ENCODE peak calls at places on chromosomes 16 and 17, in four cellular contexts. L is GM06990, P is left lung, B is cardiac muscle cell. J is an unnamed sample.

GRCh38 chr17:80254396-80255241 is 6.0 kb upstream of the RNF213 start:
- DNase-seq in P (peak), B (no peak), L (peak), J (peak)

GRCh38 chr17:72383053-72383847 is 262.4 kb downstream of the SOX9 start:
- DNase-seq in L (no peak), P (no peak), B (peak), J (no peak)

GRCh38 chr16:60107467-60107866 is 1373.4 kb upstream of the GOT2 start:
- DNase-seq in B (no peak), P (no peak), L (no peak), J (no peak)

GRCh38 chr16:30351586-30352419 is 3.3 kb downstream of the CD2BP2 start:
- DNase-seq in P (peak), B (no peak), L (no peak), J (no peak)

GRCh38 chr17:42277342-42277712 is 1.1 kb upstream of the STAT5B start:
- DNase-seq in B (no peak), L (no peak), P (no peak), J (peak)

GRCh38 chr17:79851461-79851817 is 12.2 kb upstream of the CBX4 start:
- DNase-seq in B (no peak), L (no peak), P (peak), J (no peak)

GRCh38 chr16:57617604-57618111 is 10.8 kb upstream of the ADGRG1 start:
- DNase-seq in L (no peak), B (no peak), P (peak), J (no peak)

GRCh38 chr17:80035937-80036714 is at the start of gene CCDC40:
- DNase-seq in B (peak), L (peak), P (peak), J (peak)

GRCh38 chr17:39740357-39741111 is 2.8 kb downstream of the GRB7 start:
- DNase-seq in L (no peak), B (no peak), P (no peak), J (no peak)

DNA sequence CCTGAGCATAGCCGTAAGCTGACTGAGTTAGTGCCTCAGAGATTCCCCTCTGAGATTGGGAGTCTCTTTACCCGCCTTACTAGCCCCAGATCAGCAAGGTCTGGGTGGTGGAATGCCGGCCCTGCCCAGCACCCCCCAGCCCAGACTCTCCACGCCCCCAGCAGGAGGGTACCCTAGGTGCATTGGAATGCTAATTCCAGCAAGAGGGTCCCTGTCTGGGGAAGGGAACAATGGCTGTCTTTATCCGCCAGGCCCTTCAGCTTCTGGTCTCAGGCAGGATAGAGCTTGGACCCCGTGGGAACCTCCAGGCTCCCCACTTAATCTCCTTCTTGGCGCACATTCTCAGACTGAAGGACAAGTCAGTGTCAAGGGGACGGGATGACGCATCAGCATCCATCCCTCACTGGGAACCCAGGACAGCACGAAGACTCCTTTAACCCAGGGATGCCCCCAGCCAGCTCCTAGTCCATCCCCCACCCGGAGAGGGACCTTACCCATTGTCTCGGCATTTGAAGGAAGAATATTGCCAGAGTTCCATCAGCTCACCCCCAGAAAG is 85.1 kb downstream of the LITAF start:
- DNase-seq in P (no peak), L (no peak), B (no peak), J (no peak)
- TF ChIP-seq CTCF in P (no peak), L (no peak), B (no peak), J (no peak)

DNA sequence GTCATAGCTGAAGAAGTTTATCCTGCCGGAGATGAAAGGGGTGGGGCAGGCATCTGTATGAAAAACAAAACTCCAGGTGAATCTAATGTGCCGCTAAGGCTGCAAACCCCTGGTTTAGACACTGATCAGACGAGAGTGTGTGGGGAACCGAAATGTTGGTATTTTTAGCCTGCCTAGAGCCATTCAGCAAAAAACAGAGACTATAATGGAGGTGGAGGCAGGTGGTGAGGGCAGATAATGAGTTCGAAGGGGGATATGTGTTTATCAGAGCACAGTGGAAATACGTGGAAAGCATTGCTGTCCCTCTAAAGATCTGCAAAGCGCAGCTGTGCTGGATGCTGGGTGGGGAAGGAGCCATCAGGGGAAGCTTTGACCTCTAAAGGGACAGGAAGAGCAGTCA is 127.5 kb upstream of the WSCD1 start:
- DNase-seq in B (peak), P (no peak), L (no peak), J (no peak)
- TF ChIP-seq CTCF in B (no peak), P (no peak), L (no peak), J (no peak)

DNA sequence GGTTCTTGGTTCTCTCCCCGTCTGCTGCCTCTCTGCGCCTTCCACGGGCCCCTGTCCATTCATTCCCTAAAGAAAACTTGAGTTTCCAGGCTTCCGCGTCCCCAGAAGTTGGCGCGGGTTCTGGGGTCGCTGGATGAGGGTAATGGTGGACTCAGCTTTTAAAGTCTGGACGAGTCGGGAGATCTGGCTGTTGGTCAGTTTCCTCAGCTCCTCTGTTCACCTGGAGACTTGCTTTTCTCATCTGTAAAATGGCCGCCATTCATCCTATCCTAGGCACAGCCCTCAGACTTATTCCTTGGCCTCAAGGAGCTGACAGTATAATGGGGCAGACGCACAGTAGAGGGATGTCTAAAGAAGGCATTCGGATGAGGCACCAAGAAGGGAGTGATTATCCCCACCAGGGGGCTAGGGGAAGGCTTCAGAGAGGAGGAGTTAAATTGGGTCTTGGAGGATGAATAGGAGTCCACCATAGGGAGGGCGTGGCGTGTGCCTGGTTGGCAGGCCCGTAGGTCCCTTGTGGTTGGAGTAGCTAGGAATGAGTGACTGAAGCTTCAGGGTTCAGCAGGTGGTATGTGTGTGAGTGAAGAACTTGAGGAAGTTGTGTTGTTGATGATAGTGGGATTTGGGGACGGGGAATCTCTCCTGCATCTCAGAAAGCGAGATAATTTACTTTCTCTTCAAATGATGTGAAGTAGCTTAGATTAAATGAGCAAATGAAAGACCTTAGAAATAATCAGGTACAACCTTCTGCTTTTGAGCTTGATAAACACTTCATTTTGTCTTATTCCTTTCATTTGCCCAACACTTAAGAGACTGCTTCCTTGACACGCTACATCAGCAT is 655 bp downstream of the VPS35L start:
- DNase-seq in L (no peak), P (no peak), B (peak), J (peak)
- TF ChIP-seq CTCF in L (no peak), P (no peak), B (peak), J (no peak)

GRCh38 chr17:81392909-81393654 is 2.2 kb upstream of the BAHCC1 start:
- DNase-seq in B (no peak), L (no peak), P (no peak), J (no peak)

GRCh38 chr17:81391964-81392908 is 3.0 kb upstream of the BAHCC1 start:
- DNase-seq in B (peak), L (no peak), P (no peak), J (no peak)

GRCh38 chr17:81394377-81394747 is 895 bp upstream of the BAHCC1 start:
- DNase-seq in P (no peak), L (no peak), B (no peak), J (no peak)

GRCh38 chr17:81394831-81395599 is at the start of gene BAHCC1:
- DNase-seq in B (peak), L (peak), P (peak), J (peak)

GRCh38 chr17:81393684-81394376 is 1.4 kb upstream of the BAHCC1 start:
- DNase-seq in P (peak), B (peak), L (peak), J (peak)
- TF ChIP-seq CTCF in P (no peak), B (peak), L (no peak), J (no peak)

J was measured in GM13977.